ENCODE peak calls at places on chromosomes 4 and X, in five cellular contexts. One of them, this sample, is unnamed.

GRCh38 chr4:55947254-55947882 is 1.4 kb upstream of the CEP135 start:
- DNase-seq in NCI-H1105: no peak
- DNase-seq in natural killer cell: no peak
- DNase-seq in ELF-1: no peak
- DNase-seq in LHCN-M2: peak; percentile 21
- DNase-seq in this sample: peak; percentile 31

GRCh38 chrX:139831689-139832456 is 101.0 kb downstream of the ATP11C start:
- DNase-seq in NCI-H1105: no peak
- DNase-seq in natural killer cell: no peak
- DNase-seq in ELF-1: no peak
- DNase-seq in LHCN-M2: peak; percentile 73
- DNase-seq in this sample: no peak

GRCh38 chrX:10892605-10893225 is 218.4 kb upstream of the HCCS start:
- DNase-seq in NCI-H1105: no peak
- DNase-seq in natural killer cell: no peak
- DNase-seq in ELF-1: no peak
- DNase-seq in LHCN-M2: peak; percentile 42
- DNase-seq in this sample: no peak

GRCh38 chrX:19627081-19627480 is 111.8 kb upstream of the MAP3K15 start:
- DNase-seq in NCI-H1105: no peak
- DNase-seq in natural killer cell: no peak
- DNase-seq in ELF-1: no peak
- DNase-seq in LHCN-M2: no peak
- DNase-seq in this sample: no peak

GRCh38 chrX:138945219-138945618 is 233.7 kb upstream of the FGF13 start:
- DNase-seq in NCI-H1105: no peak
- DNase-seq in natural killer cell: no peak
- DNase-seq in ELF-1: peak; percentile 67
- DNase-seq in LHCN-M2: peak; percentile 64
- DNase-seq in this sample: no peak

GRCh38 chr4:80197132-80197573 is at the start of gene PRDM8:
- DNase-seq in NCI-H1105: no peak
- DNase-seq in natural killer cell: no peak
- DNase-seq in ELF-1: no peak
- DNase-seq in LHCN-M2: no peak
- DNase-seq in this sample: no peak

GRCh38 chr4:82642321-82642720 is 80.5 kb upstream of the TMEM150C start:
- DNase-seq in NCI-H1105: no peak
- DNase-seq in natural killer cell: no peak
- DNase-seq in ELF-1: no peak
- DNase-seq in LHCN-M2: no peak
- DNase-seq in this sample: no peak

GRCh38 chrX:124555036-124555595 is 208.8 kb downstream of the SH2D1A start:
- DNase-seq in NCI-H1105: no peak
- DNase-seq in natural killer cell: no peak
- DNase-seq in ELF-1: no peak
- DNase-seq in LHCN-M2: no peak
- DNase-seq in this sample: no peak

GRCh38 chr4:145480257-145480656 is 1.4 kb upstream of the SMAD1 start:
- DNase-seq in NCI-H1105: no peak
- DNase-seq in natural killer cell: no peak
- DNase-seq in ELF-1: no peak
- DNase-seq in LHCN-M2: no peak
- DNase-seq in this sample: no peak

GRCh38 chr4:7334521-7335275 is 100.0 kb downstream of the PSAPL1 start:
- DNase-seq in NCI-H1105: no peak
- DNase-seq in natural killer cell: no peak
- DNase-seq in ELF-1: no peak
- DNase-seq in LHCN-M2: no peak
- DNase-seq in this sample: no peak

GRCh38 chr4:156764145-156764544 is 207.5 kb downstream of the PDGFC start:
- DNase-seq in NCI-H1105: no peak
- DNase-seq in natural killer cell: no peak
- DNase-seq in ELF-1: no peak
- DNase-seq in LHCN-M2: peak; percentile 43
- DNase-seq in this sample: no peak

GRCh38 chrX:125202486-125203378 is 116.9 kb upstream of the TEX13C start:
- DNase-seq in NCI-H1105: no peak
- DNase-seq in natural killer cell: no peak
- DNase-seq in ELF-1: peak; percentile 31
- DNase-seq in LHCN-M2: no peak
- DNase-seq in this sample: no peak

This sample was measured in activated B cell treated with CpG ODN at 0.5 μM for 24 hours.